ENCODE peak calls at places on chromosomes 4 and X, in five cellular contexts. X, I, W, Y and T are unnamed samples.
A peak's percentile ranks its signal among the peaks of the same experiment; 100 is the strongest.

GRCh38 chr4:120922390-120923200 is at the start of gene PRDM5:
- DNase-seq in X (peak; percentile 13), I (peak; percentile 66), W (peak; percentile 40), Y (peak; percentile 52), T (peak; percentile 71)

GRCh38 chr4:128323401-128323800 is 35.8 kb upstream of the PGRMC2 start:
- DNase-seq in X (no peak), I (no peak), W (no peak), Y (no peak), T (no peak)

GRCh38 chr4:160835789-160836188 is 1328.0 kb downstream of the FSTL5 start:
- DNase-seq in X (no peak), I (no peak), W (no peak), Y (no peak), T (no peak)

GRCh38 chr4:54100607-54101189 is 735 bp downstream of the GSX2 start:
- DNase-seq in X (no peak), I (no peak), W (no peak), Y (no peak), T (no peak)

GRCh38 chr4:85391011-85391410 is 83.9 kb upstream of the ARHGAP24 start:
- DNase-seq in X (no peak), I (no peak), W (no peak), Y (no peak), T (no peak)

GRCh38 chr4:13783800-13784411 is 156.4 kb upstream of the BOD1L1 start:
- DNase-seq in X (no peak), I (peak; percentile 86), W (no peak), Y (no peak), T (no peak)

GRCh38 chrX:100928660-100929613 is at the start of gene XKRX:
- DNase-seq in X (peak; percentile 5), I (peak; percentile 33), W (no peak), Y (peak; percentile 26), T (no peak)

GRCh38 chrX:70664726-70665125 is 220.1 kb downstream of the DLG3 start:
- DNase-seq in X (no peak), I (no peak), W (peak; percentile 30), Y (peak; percentile 13), T (no peak)

GRCh38 chr4:99402765-99403164 is 32.4 kb downstream of the ADH7 start:
- DNase-seq in X (no peak), I (no peak), W (no peak), Y (no peak), T (no peak)

GRCh38 chr4:84530449-84530848 is 31.4 kb upstream of the NKX6-1 start:
- DNase-seq in X (no peak), I (no peak), W (peak; percentile 4), Y (no peak), T (no peak)

GRCh38 chr4:105106416-105106815 is 40.3 kb upstream of the TET2 start:
- DNase-seq in X (no peak), I (no peak), W (no peak), Y (no peak), T (no peak)

GRCh38 chrX:115579327-115579726 is 18.4 kb downstream of the PLS3 start:
- DNase-seq in X (no peak), I (no peak), W (no peak), Y (no peak), T (no peak)
- H3K4me3 ChIP-seq in X (no peak overlapping the region), I (no peak overlapping the region), W (no peak overlapping the region), Y (no peak overlapping the region), T (no peak overlapping the region)

DNA sequence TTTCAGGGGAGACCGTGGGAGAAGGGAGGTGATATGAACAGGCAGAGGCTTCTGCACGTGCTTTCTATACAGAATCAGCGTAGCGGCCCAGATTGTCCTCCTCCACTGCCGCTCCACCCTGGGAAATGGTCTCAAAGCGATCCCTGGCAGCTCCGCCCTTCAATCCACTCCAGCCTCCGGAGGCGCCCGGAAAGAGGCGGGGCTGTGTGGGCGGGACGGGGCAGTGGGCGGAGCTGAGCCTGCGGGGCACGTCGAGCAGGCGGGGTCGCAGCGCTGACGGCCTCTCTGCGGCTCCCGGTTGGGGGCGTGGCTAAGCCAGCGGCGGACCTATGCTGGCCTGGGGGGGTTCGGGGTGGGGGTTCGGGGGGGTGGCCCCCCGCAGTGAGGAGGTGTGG is 210 bp upstream of the SMIM10L2A start:
- DNase-seq in X (peak; percentile 74), I (peak; percentile 88), W (peak; percentile 32), Y (peak; percentile 76), T (peak; percentile 89)
- TF ChIP-seq POLR2A in X (no peak), I (no peak), W (no peak), Y (no peak), T (peak; percentile 22)

GRCh38 chr4:82380344-82380743 is 6.6 kb upstream of the HNRNPD start:
- DNase-seq in X (peak; percentile 70), I (no peak), W (no peak), Y (no peak), T (peak; percentile 72)
- H3K4me3 ChIP-seq in X (no peak overlapping the region), I (no peak overlapping the region), W (no peak overlapping the region), Y (no peak overlapping the region), T (no peak overlapping the region)

GRCh38 chr4:40190880-40191815 is 5.7 kb upstream of the RHOH start:
- DNase-seq in X (peak; percentile 58), I (no peak), W (no peak), Y (no peak), T (no peak)
- TF ChIP-seq POLR2A in X (no peak), I (no peak), W (no peak), Y (no peak), T (no peak)

DNA sequence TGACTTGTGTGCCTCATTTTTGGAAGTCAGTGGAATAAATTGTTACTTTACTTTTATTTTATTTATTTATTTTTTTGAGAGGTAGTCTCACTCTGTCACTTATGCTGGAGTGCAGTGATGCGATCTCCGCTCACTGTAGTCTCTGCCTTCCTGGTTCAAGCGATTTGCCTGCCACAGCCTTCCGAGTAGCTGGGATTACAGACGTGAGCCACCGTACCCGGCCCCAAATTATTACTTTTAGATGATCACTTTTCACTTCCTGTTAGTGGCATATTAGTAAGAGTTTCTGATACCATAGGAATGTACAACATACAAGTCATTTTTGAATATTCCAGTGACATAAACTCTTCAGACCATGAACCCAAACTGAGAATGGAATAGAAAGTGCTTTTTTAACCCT is 611.0 kb upstream of the MAGEB2 start:
- DNase-seq in X (no peak), I (no peak), W (no peak), Y (no peak), T (no peak)
- H3K4me3 ChIP-seq in X (no peak overlapping the region), I (no peak overlapping the region), W (no peak overlapping the region), Y (no peak overlapping the region), T (no peak overlapping the region)

GRCh38 chrX:3712080-3712869 is 1.2 kb downstream of the PRKX start:
- DNase-seq in X (no peak), I (peak; percentile 42), W (peak; percentile 32), Y (peak; percentile 35), T (no peak)

GRCh38 chrX:3713937-3714434 is 537 bp upstream of the PRKX start:
- DNase-seq in X (no peak), I (peak; percentile 30), W (no peak), Y (no peak), T (no peak)

GRCh38 chrX:3713225-3713936 is at the start of gene PRKX:
- DNase-seq in X (peak; percentile 31), I (peak; percentile 63), W (peak; percentile 36), Y (peak; percentile 43), T (peak; percentile 67)

GRCh38 chrX:3712870-3713224 is 602 bp downstream of the PRKX start:
- DNase-seq in X (no peak), I (no peak), W (no peak), Y (no peak), T (peak; percentile 62)

DNA sequence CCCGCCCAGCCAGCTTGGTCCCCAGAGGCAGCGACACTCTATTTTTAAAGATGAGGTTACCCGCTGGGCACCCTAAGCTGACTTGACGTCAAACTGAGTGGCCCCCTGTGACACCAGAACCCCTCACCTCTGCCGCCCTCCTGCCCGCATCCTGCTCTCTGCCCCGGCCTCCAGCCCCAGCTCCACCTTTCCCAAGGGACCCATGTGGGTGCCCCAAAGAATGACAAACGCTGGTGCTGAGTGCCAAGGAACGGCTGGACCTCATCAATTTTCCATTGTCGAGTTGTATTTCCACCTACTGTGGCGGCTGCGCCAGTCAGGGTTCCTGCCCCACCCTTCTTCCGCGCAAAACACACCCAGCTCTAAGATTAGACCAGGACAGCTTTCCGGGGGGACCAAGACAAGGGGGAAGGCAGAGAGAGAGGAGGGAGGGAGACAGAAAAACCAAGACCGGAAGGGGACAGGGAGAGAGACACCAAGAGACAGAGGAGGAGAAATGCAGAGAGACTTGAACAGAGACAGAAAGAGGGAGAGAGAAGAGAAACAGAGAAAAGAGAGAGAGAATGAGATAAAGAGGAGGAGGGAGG is 2.0 kb downstream of the PRKX start:
- DNase-seq in X (no peak), I (no peak), W (no peak), Y (no peak), T (peak; percentile 36)
- TF ChIP-seq POLR2A in X (no peak), I (no peak), W (no peak), Y (no peak), T (no peak)

GRCh38 chrX:153032397-153033118 is 23.7 kb upstream of the PNMA3 start:
- DNase-seq in X (peak; percentile 27), I (peak; percentile 78), W (peak; percentile 18), Y (peak; percentile 56), T (peak; percentile 87)
- H3K4me3 ChIP-seq in X (peak overlapping the region; percentile 10), I (peak overlapping the region; percentile 24), W (no peak overlapping the region), Y (peak overlapping the region; percentile 27), T (peak overlapping the region; percentile 3)

GRCh38 chr4:174275101-174275500 is 8.4 kb downstream of the FBXO8 start:
- DNase-seq in X (no peak), I (no peak), W (no peak), Y (no peak), T (no peak)

GRCh38 chr4:174273960-174274359 is 9.5 kb downstream of the FBXO8 start:
- DNase-seq in X (no peak), I (no peak), W (no peak), Y (no peak), T (no peak)

GRCh38 chr4:174277433-174277832 is 6.0 kb downstream of the FBXO8 start:
- DNase-seq in X (no peak), I (no peak), W (no peak), Y (no peak), T (no peak)

GRCh38 chr4:174278467-174278866 is 5.0 kb downstream of the FBXO8 start:
- DNase-seq in X (no peak), I (no peak), W (no peak), Y (no peak), T (no peak)

GRCh38 chr4:174274436-174274835 is 9.0 kb downstream of the FBXO8 start:
- DNase-seq in X (no peak), I (no peak), W (no peak), Y (no peak), T (no peak)
- TF ChIP-seq POLR2A in X (no peak), I (no peak), W (no peak), Y (no peak), T (no peak)

GRCh38 chr4:48270516-48270897 is 869 bp upstream of the TEC start:
- DNase-seq in X (no peak), I (no peak), W (no peak), Y (no peak), T (no peak)
- H3K4me3 ChIP-seq in X (no peak overlapping the region), I (peak overlapping the region; percentile 75), W (no peak overlapping the region), Y (no peak overlapping the region), T (no peak overlapping the region)